ENCODE peak calls at places on chromosomes 11 and 22, in seven cellular contexts. One of them, this sample, is unnamed.

GRCh38 chr22:42630211-42630610 is 10.2 kb downstream of the ATP5MGL start:
- DNase-seq in ovary: no peak
- DNase-seq in AG04450: no peak
- DNase-seq in mesenchymal stem cell: no peak
- DNase-seq in non-pigmented ciliary epithelial cell: no peak
- DNase-seq in EL: no peak
- DNase-seq in CD4-positive, alpha-beta T cell: no peak
- DNase-seq in this sample: no peak

GRCh38 chr22:39041908-39042307 is 1.2 kb downstream of the APOBEC3F start:
- DNase-seq in ovary: no peak
- DNase-seq in AG04450: no peak
- DNase-seq in mesenchymal stem cell: no peak
- DNase-seq in non-pigmented ciliary epithelial cell: no peak
- DNase-seq in EL: no peak
- DNase-seq in CD4-positive, alpha-beta T cell: no peak
- DNase-seq in this sample: no peak

GRCh38 chr11:104442320-104442719 is 278.4 kb upstream of the PDGFD start:
- DNase-seq in ovary: no peak
- DNase-seq in AG04450: no peak
- DNase-seq in mesenchymal stem cell: no peak
- DNase-seq in non-pigmented ciliary epithelial cell: no peak
- DNase-seq in EL: no peak
- DNase-seq in CD4-positive, alpha-beta T cell: no peak
- DNase-seq in this sample: no peak

GRCh38 chr11:16195659-16196058 is 160.7 kb downstream of the SOX6 start:
- DNase-seq in ovary: no peak
- DNase-seq in AG04450: peak
- DNase-seq in mesenchymal stem cell: no peak
- DNase-seq in non-pigmented ciliary epithelial cell: peak
- DNase-seq in EL: peak
- DNase-seq in CD4-positive, alpha-beta T cell: no peak
- DNase-seq in this sample: no peak

GRCh38 chr11:24872912-24873311 is 376.1 kb downstream of the LUZP2 start:
- DNase-seq in ovary: no peak
- DNase-seq in AG04450: no peak
- DNase-seq in mesenchymal stem cell: no peak
- DNase-seq in non-pigmented ciliary epithelial cell: no peak
- DNase-seq in EL: no peak
- DNase-seq in CD4-positive, alpha-beta T cell: no peak
- DNase-seq in this sample: no peak

GRCh38 chr11:60394666-60395343 is 1.5 kb upstream of the MS4A14 start:
- DNase-seq in ovary: no peak
- DNase-seq in AG04450: no peak
- DNase-seq in mesenchymal stem cell: no peak
- DNase-seq in non-pigmented ciliary epithelial cell: no peak
- DNase-seq in EL: no peak
- DNase-seq in CD4-positive, alpha-beta T cell: no peak
- DNase-seq in this sample: no peak

GRCh38 chr11:46692450-46692849 is 8.0 kb downstream of the ARHGAP1 start:
- DNase-seq in ovary: no peak
- DNase-seq in AG04450: no peak
- DNase-seq in mesenchymal stem cell: no peak
- DNase-seq in non-pigmented ciliary epithelial cell: no peak
- DNase-seq in EL: peak
- DNase-seq in CD4-positive, alpha-beta T cell: no peak
- DNase-seq in this sample: no peak

GRCh38 chr11:134164490-134165370 is 59.0 kb downstream of the NCAPD3 start:
- DNase-seq in ovary: no peak
- DNase-seq in AG04450: no peak
- DNase-seq in mesenchymal stem cell: no peak
- DNase-seq in non-pigmented ciliary epithelial cell: no peak
- DNase-seq in EL: no peak
- DNase-seq in CD4-positive, alpha-beta T cell: no peak
- DNase-seq in this sample: no peak

GRCh38 chr11:66478823-66479740 is 1.2 kb upstream of the DPP3 start:
- DNase-seq in ovary: peak
- DNase-seq in AG04450: no peak
- DNase-seq in mesenchymal stem cell: peak
- DNase-seq in non-pigmented ciliary epithelial cell: no peak
- DNase-seq in EL: peak
- DNase-seq in CD4-positive, alpha-beta T cell: no peak
- DNase-seq in this sample: no peak

GRCh38 chr11:90512846-90513245 is 290.0 kb upstream of the CHORDC1 start:
- DNase-seq in ovary: no peak
- DNase-seq in AG04450: no peak
- DNase-seq in mesenchymal stem cell: no peak
- DNase-seq in non-pigmented ciliary epithelial cell: no peak
- DNase-seq in EL: no peak
- DNase-seq in CD4-positive, alpha-beta T cell: no peak
- DNase-seq in this sample: no peak

GRCh38 chr11:111419641-111420327 is 40.7 kb upstream of the POU2AF1 start:
- DNase-seq in ovary: no peak
- DNase-seq in AG04450: no peak
- DNase-seq in mesenchymal stem cell: no peak
- DNase-seq in non-pigmented ciliary epithelial cell: no peak
- DNase-seq in EL: no peak
- DNase-seq in CD4-positive, alpha-beta T cell: no peak
- DNase-seq in this sample: no peak

GRCh38 chr11:64263021-64263946 is 12.0 kb downstream of the PLCB3 start:
- DNase-seq in ovary: no peak
- DNase-seq in AG04450: no peak
- DNase-seq in mesenchymal stem cell: peak
- DNase-seq in non-pigmented ciliary epithelial cell: no peak
- DNase-seq in EL: peak
- DNase-seq in CD4-positive, alpha-beta T cell: no peak
- DNase-seq in this sample: no peak

GRCh38 chr11:59891781-59892181 is 13.2 kb downstream of the OOSP3 start:
- DNase-seq in ovary: no peak
- DNase-seq in AG04450: no peak
- DNase-seq in mesenchymal stem cell: peak
- DNase-seq in non-pigmented ciliary epithelial cell: no peak
- DNase-seq in EL: peak
- DNase-seq in CD4-positive, alpha-beta T cell: no peak
- DNase-seq in this sample: no peak

GRCh38 chr22:19757985-19758895 is 2.3 kb upstream of the TBX1 start:
- DNase-seq in ovary: no peak
- DNase-seq in AG04450: no peak
- DNase-seq in mesenchymal stem cell: no peak
- DNase-seq in non-pigmented ciliary epithelial cell: no peak
- DNase-seq in EL: no peak
- DNase-seq in CD4-positive, alpha-beta T cell: no peak
- DNase-seq in this sample: no peak

GRCh38 chr11:62505112-62505783 is 41.4 kb downstream of the AHNAK start:
- DNase-seq in ovary: no peak
- DNase-seq in AG04450: no peak
- DNase-seq in mesenchymal stem cell: no peak
- DNase-seq in non-pigmented ciliary epithelial cell: no peak
- DNase-seq in EL: no peak
- DNase-seq in CD4-positive, alpha-beta T cell: no peak
- DNase-seq in this sample: no peak

GRCh38 chr11:133930053-133930766 is 26.6 kb downstream of the IGSF9B start:
- DNase-seq in ovary: no peak
- DNase-seq in AG04450: no peak
- DNase-seq in mesenchymal stem cell: no peak
- DNase-seq in non-pigmented ciliary epithelial cell: no peak
- DNase-seq in EL: no peak
- DNase-seq in CD4-positive, alpha-beta T cell: no peak
- DNase-seq in this sample: no peak

GRCh38 chr11:112523477-112523876 is 262.8 kb upstream of the PLET1 start:
- DNase-seq in ovary: no peak
- DNase-seq in AG04450: no peak
- DNase-seq in mesenchymal stem cell: peak
- DNase-seq in non-pigmented ciliary epithelial cell: no peak
- DNase-seq in EL: peak
- DNase-seq in CD4-positive, alpha-beta T cell: no peak
- DNase-seq in this sample: no peak

GRCh38 chr11:1303973-1304372 is 5.5 kb downstream of the TOLLIP start:
- DNase-seq in ovary: no peak
- DNase-seq in AG04450: no peak
- DNase-seq in mesenchymal stem cell: no peak
- DNase-seq in non-pigmented ciliary epithelial cell: no peak
- DNase-seq in EL: no peak
- DNase-seq in CD4-positive, alpha-beta T cell: no peak
- DNase-seq in this sample: no peak

GRCh38 chr11:103946793-103947565 is 89.5 kb upstream of the DDI1 start:
- DNase-seq in ovary: no peak
- DNase-seq in AG04450: no peak
- DNase-seq in mesenchymal stem cell: peak
- DNase-seq in non-pigmented ciliary epithelial cell: no peak
- DNase-seq in EL: no peak
- DNase-seq in CD4-positive, alpha-beta T cell: no peak
- DNase-seq in this sample: no peak

GRCh38 chr11:13343931-13344717 is 66.5 kb downstream of the BMAL1 start:
- DNase-seq in ovary: peak
- DNase-seq in AG04450: peak
- DNase-seq in mesenchymal stem cell: peak
- DNase-seq in non-pigmented ciliary epithelial cell: peak
- DNase-seq in EL: peak
- DNase-seq in CD4-positive, alpha-beta T cell: peak
- DNase-seq in this sample: peak

GRCh38 chr11:66869471-66869870 is 12.6 kb downstream of the LRFN4 start:
- DNase-seq in ovary: no peak
- DNase-seq in AG04450: no peak
- DNase-seq in mesenchymal stem cell: no peak
- DNase-seq in non-pigmented ciliary epithelial cell: no peak
- DNase-seq in EL: no peak
- DNase-seq in CD4-positive, alpha-beta T cell: no peak
- DNase-seq in this sample: no peak

GRCh38 chr11:113397212-113397611 is 9.6 kb downstream of the ANKK1 start:
- DNase-seq in ovary: no peak
- DNase-seq in AG04450: no peak
- DNase-seq in mesenchymal stem cell: no peak
- DNase-seq in non-pigmented ciliary epithelial cell: no peak
- DNase-seq in EL: no peak
- DNase-seq in CD4-positive, alpha-beta T cell: no peak
- DNase-seq in this sample: no peak

GRCh38 chr11:128341767-128342318 is 245.5 kb downstream of the ETS1 start:
- DNase-seq in ovary: no peak
- DNase-seq in AG04450: no peak
- DNase-seq in mesenchymal stem cell: no peak
- DNase-seq in non-pigmented ciliary epithelial cell: no peak
- DNase-seq in EL: no peak
- DNase-seq in CD4-positive, alpha-beta T cell: no peak
- DNase-seq in this sample: no peak